ENCODE peak calls at places on chromosomes 7 and 10, in seven cellular contexts. One of them, this sample, is unnamed.

GRCh38 chr7:112097524-112097923 is 108.7 kb downstream of the DOCK4 start:
- DNase-seq in psoas muscle: no peak
- DNase-seq in SK-N-SH: no peak
- DNase-seq in GM06990: no peak
- DNase-seq in fibroblast of lung: no peak
- DNase-seq in heart left ventricle: no peak
- DNase-seq in astrocyte of the spinal cord: no peak
- DNase-seq in this sample: no peak

GRCh38 chr10:116763440-116763839 is 21.1 kb upstream of the HSPA12A start:
- DNase-seq in psoas muscle: no peak
- DNase-seq in SK-N-SH: no peak
- DNase-seq in GM06990: no peak
- DNase-seq in fibroblast of lung: no peak
- DNase-seq in heart left ventricle: no peak
- DNase-seq in astrocyte of the spinal cord: no peak
- DNase-seq in this sample: no peak

GRCh38 chr10:21831986-21832735 is 171.4 kb downstream of the DNAJC1 start:
- DNase-seq in psoas muscle: no peak
- DNase-seq in SK-N-SH: no peak
- DNase-seq in GM06990: no peak
- DNase-seq in fibroblast of lung: peak
- DNase-seq in heart left ventricle: no peak
- DNase-seq in astrocyte of the spinal cord: peak
- DNase-seq in this sample: no peak

GRCh38 chr7:84697506-84697905 is 489.4 kb downstream of the SEMA3D start:
- DNase-seq in psoas muscle: no peak
- DNase-seq in SK-N-SH: no peak
- DNase-seq in GM06990: no peak
- DNase-seq in fibroblast of lung: peak
- DNase-seq in heart left ventricle: no peak
- DNase-seq in astrocyte of the spinal cord: peak
- DNase-seq in this sample: peak

GRCh38 chr7:7719235-7719634 is 828 bp upstream of the RPA3 start:
- DNase-seq in psoas muscle: no peak
- DNase-seq in SK-N-SH: peak
- DNase-seq in GM06990: peak
- DNase-seq in fibroblast of lung: peak
- DNase-seq in heart left ventricle: no peak
- DNase-seq in astrocyte of the spinal cord: peak
- DNase-seq in this sample: peak

GRCh38 chr7:7114575-7115291 is 67.6 kb upstream of the C1GALT1 start:
- DNase-seq in psoas muscle: no peak
- DNase-seq in SK-N-SH: no peak
- DNase-seq in GM06990: no peak
- DNase-seq in fibroblast of lung: no peak
- DNase-seq in heart left ventricle: no peak
- DNase-seq in astrocyte of the spinal cord: no peak
- DNase-seq in this sample: no peak

GRCh38 chr10:24394479-24395190 is 185.7 kb downstream of the KIAA1217 start:
- DNase-seq in psoas muscle: no peak
- DNase-seq in SK-N-SH: no peak
- DNase-seq in GM06990: no peak
- DNase-seq in fibroblast of lung: no peak
- DNase-seq in heart left ventricle: no peak
- DNase-seq in astrocyte of the spinal cord: no peak
- DNase-seq in this sample: no peak

GRCh38 chr10:74923556-74923955 is 97.2 kb downstream of the KAT6B start:
- DNase-seq in psoas muscle: no peak
- DNase-seq in SK-N-SH: no peak
- DNase-seq in GM06990: no peak
- DNase-seq in fibroblast of lung: no peak
- DNase-seq in heart left ventricle: no peak
- DNase-seq in astrocyte of the spinal cord: no peak
- DNase-seq in this sample: no peak

GRCh38 chr10:126527645-126528319 is 139.5 kb upstream of the ADAM12 start:
- DNase-seq in psoas muscle: no peak
- DNase-seq in SK-N-SH: no peak
- DNase-seq in GM06990: no peak
- DNase-seq in fibroblast of lung: no peak
- DNase-seq in heart left ventricle: no peak
- DNase-seq in astrocyte of the spinal cord: no peak
- DNase-seq in this sample: no peak

GRCh38 chr7:101589976-101590662 is 39.0 kb downstream of the MYL10 start:
- DNase-seq in psoas muscle: no peak
- DNase-seq in SK-N-SH: peak
- DNase-seq in GM06990: no peak
- DNase-seq in fibroblast of lung: no peak
- DNase-seq in heart left ventricle: no peak
- DNase-seq in astrocyte of the spinal cord: no peak
- DNase-seq in this sample: no peak

GRCh38 chr7:17140421-17140820 is 158.0 kb upstream of the AHR start:
- DNase-seq in psoas muscle: no peak
- DNase-seq in SK-N-SH: no peak
- DNase-seq in GM06990: no peak
- DNase-seq in fibroblast of lung: no peak
- DNase-seq in heart left ventricle: no peak
- DNase-seq in astrocyte of the spinal cord: no peak
- DNase-seq in this sample: no peak

GRCh38 chr10:58322072-58322834 is 12.6 kb upstream of the UBE2D1 start:
- DNase-seq in psoas muscle: no peak
- DNase-seq in SK-N-SH: no peak
- DNase-seq in GM06990: no peak
- DNase-seq in fibroblast of lung: no peak
- DNase-seq in heart left ventricle: no peak
- DNase-seq in astrocyte of the spinal cord: peak
- DNase-seq in this sample: no peak

GRCh38 chr10:51082857-51083256 is 8.6 kb downstream of the PRKG1 start:
- DNase-seq in psoas muscle: no peak
- DNase-seq in SK-N-SH: no peak
- DNase-seq in GM06990: no peak
- DNase-seq in fibroblast of lung: no peak
- DNase-seq in heart left ventricle: no peak
- DNase-seq in astrocyte of the spinal cord: no peak
- DNase-seq in this sample: no peak

GRCh38 chr10:51086695-51087094 is 12.4 kb downstream of the PRKG1 start:
- DNase-seq in psoas muscle: no peak
- DNase-seq in SK-N-SH: no peak
- DNase-seq in GM06990: no peak
- DNase-seq in fibroblast of lung: no peak
- DNase-seq in heart left ventricle: no peak
- DNase-seq in astrocyte of the spinal cord: no peak
- DNase-seq in this sample: no peak

GRCh38 chr10:51079766-51080165 is 5.5 kb downstream of the PRKG1 start:
- DNase-seq in psoas muscle: no peak
- DNase-seq in SK-N-SH: no peak
- DNase-seq in GM06990: no peak
- DNase-seq in fibroblast of lung: no peak
- DNase-seq in heart left ventricle: no peak
- DNase-seq in astrocyte of the spinal cord: no peak
- DNase-seq in this sample: no peak

GRCh38 chr10:51085204-51085603 is 10.9 kb downstream of the PRKG1 start:
- DNase-seq in psoas muscle: no peak
- DNase-seq in SK-N-SH: no peak
- DNase-seq in GM06990: no peak
- DNase-seq in fibroblast of lung: no peak
- DNase-seq in heart left ventricle: no peak
- DNase-seq in astrocyte of the spinal cord: no peak
- DNase-seq in this sample: no peak

DNA sequence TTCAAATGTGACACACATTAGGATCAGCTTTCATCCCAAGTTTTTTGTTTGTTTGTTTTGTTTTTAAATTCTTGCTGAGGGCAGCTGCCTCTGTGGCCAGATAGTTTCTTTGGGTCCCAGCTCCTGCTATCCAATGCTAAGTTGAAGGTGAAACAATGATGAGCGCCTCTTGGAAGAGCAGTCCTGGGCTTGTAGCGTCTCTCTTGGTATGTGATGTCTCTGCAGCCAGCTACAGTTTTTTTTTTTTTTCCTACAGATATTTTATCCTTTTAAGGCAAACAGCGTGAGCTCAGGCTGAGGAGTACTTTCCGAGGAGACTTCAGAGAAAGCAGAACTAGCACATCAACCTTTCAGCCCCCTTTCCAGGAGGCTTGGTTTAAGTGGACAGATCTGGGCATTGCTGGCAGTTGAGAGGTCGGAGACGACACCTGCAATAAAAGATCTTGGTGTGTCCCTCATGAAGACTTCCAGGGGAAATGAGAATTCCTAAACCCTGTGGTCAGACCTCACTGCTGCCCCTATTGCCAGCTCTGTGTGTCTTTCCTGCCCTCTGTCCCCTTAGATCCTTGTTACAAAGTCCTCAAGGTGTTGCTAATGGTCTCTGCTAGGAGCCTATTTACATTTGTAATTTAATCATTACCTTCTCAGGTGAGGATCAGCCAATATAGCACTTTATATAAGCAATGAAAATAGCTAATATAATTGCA is 9.1 kb downstream of the PRKG1 start:
- DNase-seq in psoas muscle: no peak
- DNase-seq in SK-N-SH: no peak
- DNase-seq in GM06990: no peak
- DNase-seq in fibroblast of lung: no peak
- DNase-seq in heart left ventricle: no peak
- DNase-seq in astrocyte of the spinal cord: no peak
- DNase-seq in this sample: no peak
- TF ChIP-seq CTCF in psoas muscle: no peak
- TF ChIP-seq CTCF in SK-N-SH: no peak
- TF ChIP-seq CTCF in GM06990: no peak
- TF ChIP-seq CTCF in fibroblast of lung: no peak
- TF ChIP-seq CTCF in heart left ventricle: no peak
- TF ChIP-seq CTCF in astrocyte of the spinal cord: no peak
- TF ChIP-seq CTCF in this sample: no peak

GRCh38 chr7:128268233-128268632 is 27.2 kb downstream of the LEP start:
- DNase-seq in psoas muscle: no peak
- DNase-seq in SK-N-SH: no peak
- DNase-seq in GM06990: no peak
- DNase-seq in fibroblast of lung: no peak
- DNase-seq in heart left ventricle: no peak
- DNase-seq in astrocyte of the spinal cord: no peak
- DNase-seq in this sample: no peak

GRCh38 chr7:128270799-128271411 is 29.8 kb downstream of the LEP start:
- DNase-seq in psoas muscle: no peak
- DNase-seq in SK-N-SH: no peak
- DNase-seq in GM06990: no peak
- DNase-seq in fibroblast of lung: no peak
- DNase-seq in heart left ventricle: peak
- DNase-seq in astrocyte of the spinal cord: no peak
- DNase-seq in this sample: no peak

GRCh38 chr7:128274246-128274889 is 33.3 kb downstream of the LEP start:
- DNase-seq in psoas muscle: no peak
- DNase-seq in SK-N-SH: no peak
- DNase-seq in GM06990: no peak
- DNase-seq in fibroblast of lung: no peak
- DNase-seq in heart left ventricle: no peak
- DNase-seq in astrocyte of the spinal cord: no peak
- DNase-seq in this sample: no peak

GRCh38 chr7:128274890-128275603 is 34.0 kb downstream of the LEP start:
- DNase-seq in psoas muscle: no peak
- DNase-seq in SK-N-SH: no peak
- DNase-seq in GM06990: no peak
- DNase-seq in fibroblast of lung: no peak
- DNase-seq in heart left ventricle: no peak
- DNase-seq in astrocyte of the spinal cord: no peak
- DNase-seq in this sample: no peak

GRCh38 chr7:128271471-128272454 is 30.7 kb downstream of the LEP start:
- DNase-seq in psoas muscle: no peak
- DNase-seq in SK-N-SH: no peak
- DNase-seq in GM06990: no peak
- DNase-seq in fibroblast of lung: no peak
- DNase-seq in heart left ventricle: no peak
- DNase-seq in astrocyte of the spinal cord: no peak
- DNase-seq in this sample: no peak
- H3K4me3 ChIP-seq in psoas muscle: peak
- H3K4me3 ChIP-seq in SK-N-SH: no peak
- H3K4me3 ChIP-seq in GM06990: no peak
- H3K4me3 ChIP-seq in fibroblast of lung: peak
- H3K4me3 ChIP-seq in heart left ventricle: peak
- H3K4me3 ChIP-seq in astrocyte of the spinal cord: peak
- H3K4me3 ChIP-seq in this sample: peak

DNA sequence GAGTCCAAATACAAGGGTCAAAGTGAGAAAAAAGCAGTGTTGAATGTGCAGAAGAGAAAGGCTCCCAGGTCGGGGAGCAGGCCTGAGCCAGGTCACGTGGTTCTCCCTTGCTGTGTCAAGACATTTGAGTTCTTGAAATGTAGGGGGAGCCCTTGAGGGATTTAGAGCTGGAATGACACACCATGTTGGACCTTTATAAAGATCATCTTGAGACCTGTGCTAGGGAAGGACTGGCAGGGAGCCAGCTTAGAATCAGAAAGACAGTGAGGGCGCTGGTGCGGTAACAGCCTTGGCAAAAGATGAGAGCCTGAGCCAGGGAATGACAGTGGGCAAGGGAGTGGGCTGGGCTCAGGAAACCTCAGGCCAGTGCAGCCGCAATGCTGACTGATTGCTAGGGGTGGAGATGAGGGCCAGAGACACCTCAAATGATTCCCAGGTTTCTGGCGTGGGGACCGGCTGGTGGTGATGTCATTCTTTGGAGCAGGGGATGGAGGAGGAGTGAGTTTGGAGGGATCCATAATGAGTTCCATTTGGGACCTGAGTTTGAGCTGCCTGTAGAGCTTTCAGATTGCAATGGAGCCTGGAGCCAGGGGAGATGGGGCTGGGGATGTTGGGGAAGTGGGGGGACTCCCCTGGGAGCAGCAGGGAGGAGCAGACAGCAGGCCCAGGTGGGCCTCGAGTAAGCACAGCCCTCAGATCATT is 120.2 kb downstream of the PTPN20 start:
- DNase-seq in psoas muscle: peak
- DNase-seq in SK-N-SH: no peak
- DNase-seq in GM06990: no peak
- DNase-seq in fibroblast of lung: no peak
- DNase-seq in heart left ventricle: no peak
- DNase-seq in astrocyte of the spinal cord: no peak
- DNase-seq in this sample: no peak
- TF ChIP-seq CTCF in psoas muscle: no peak
- TF ChIP-seq CTCF in SK-N-SH: peak
- TF ChIP-seq CTCF in GM06990: peak
- TF ChIP-seq CTCF in fibroblast of lung: peak
- TF ChIP-seq CTCF in heart left ventricle: no peak
- TF ChIP-seq CTCF in astrocyte of the spinal cord: no peak
- TF ChIP-seq CTCF in this sample: no peak

GRCh38 chr10:49113741-49114141 is 1.6 kb downstream of the VSTM4 start:
- DNase-seq in psoas muscle: no peak
- DNase-seq in SK-N-SH: no peak
- DNase-seq in GM06990: no peak
- DNase-seq in fibroblast of lung: peak
- DNase-seq in heart left ventricle: peak
- DNase-seq in astrocyte of the spinal cord: no peak
- DNase-seq in this sample: no peak

GRCh38 chr10:49115796-49116508 is 630 bp upstream of the VSTM4 start:
- DNase-seq in psoas muscle: no peak
- DNase-seq in SK-N-SH: no peak
- DNase-seq in GM06990: no peak
- DNase-seq in fibroblast of lung: no peak
- DNase-seq in heart left ventricle: peak
- DNase-seq in astrocyte of the spinal cord: no peak
- DNase-seq in this sample: no peak

GRCh38 chr10:49112851-49113250 is 2.5 kb downstream of the VSTM4 start:
- DNase-seq in psoas muscle: no peak
- DNase-seq in SK-N-SH: no peak
- DNase-seq in GM06990: no peak
- DNase-seq in fibroblast of lung: no peak
- DNase-seq in heart left ventricle: peak
- DNase-seq in astrocyte of the spinal cord: no peak
- DNase-seq in this sample: no peak

GRCh38 chr10:49115015-49115795 is at the start of gene VSTM4:
- DNase-seq in psoas muscle: peak
- DNase-seq in SK-N-SH: peak
- DNase-seq in GM06990: no peak
- DNase-seq in fibroblast of lung: peak
- DNase-seq in heart left ventricle: peak
- DNase-seq in astrocyte of the spinal cord: peak
- DNase-seq in this sample: peak

GRCh38 chr10:49114718-49115014 is 656 bp downstream of the VSTM4 start:
- DNase-seq in psoas muscle: no peak
- DNase-seq in SK-N-SH: no peak
- DNase-seq in GM06990: no peak
- DNase-seq in fibroblast of lung: peak
- DNase-seq in heart left ventricle: no peak
- DNase-seq in astrocyte of the spinal cord: no peak
- DNase-seq in this sample: no peak
- H3K4me3 ChIP-seq in psoas muscle: peak
- H3K4me3 ChIP-seq in SK-N-SH: peak
- H3K4me3 ChIP-seq in GM06990: no peak
- H3K4me3 ChIP-seq in fibroblast of lung: peak
- H3K4me3 ChIP-seq in heart left ventricle: peak
- H3K4me3 ChIP-seq in astrocyte of the spinal cord: peak
- H3K4me3 ChIP-seq in this sample: peak